ENCODE peak calls at places on chromosome 15, in four cellular contexts. M is heart right ventricle, Y is foreskin fibroblast, S is HFF-Myc. C is an unnamed sample.

GRCh38 chr15:45642203-45642932 is 7.5 kb downstream of the SQOR start:
- DNase-seq in M (no peak), Y (peak; percentile 83), S (no peak), C (peak; percentile 85)

GRCh38 chr15:96629501-96629900 is 299.0 kb downstream of the NR2F2 start:
- DNase-seq in M (peak; percentile 28), Y (no peak), S (no peak), C (no peak)

GRCh38 chr15:45794768-45795486 is 160.1 kb downstream of the SQOR start:
- DNase-seq in M (no peak), Y (no peak), S (no peak), C (no peak)

GRCh38 chr15:69697913-69698312 is 245.3 kb downstream of the RPLP1 start:
- DNase-seq in M (peak; percentile 14), Y (no peak), S (no peak), C (no peak)

GRCh38 chr15:100215031-100215842 is 126.5 kb downstream of the ADAMTS17 start:
- DNase-seq in M (no peak), Y (no peak), S (no peak), C (no peak)

GRCh38 chr15:82122754-82123400 is 77.1 kb upstream of the MEX3B start:
- DNase-seq in M (no peak), Y (peak; percentile 97), S (peak; percentile 91), C (peak; percentile 99)

GRCh38 chr15:81242778-81243177 is 46.1 kb downstream of the IL16 start:
- DNase-seq in M (no peak), Y (no peak), S (no peak), C (no peak)

GRCh38 chr15:58686286-58686685 is 63.2 kb downstream of the ADAM10 start:
- DNase-seq in M (no peak), Y (no peak), S (no peak), C (no peak)

GRCh38 chr15:63187589-63188226 is 1.7 kb upstream of the RAB8B start:
- DNase-seq in M (no peak), Y (no peak), S (no peak), C (no peak)

GRCh38 chr15:89361451-89362202 is 27.0 kb upstream of the POLG start:
- DNase-seq in M (peak; percentile 61), Y (peak; percentile 42), S (peak; percentile 6), C (peak; percentile 50)

GRCh38 chr15:99976811-99977271 is 243.6 kb upstream of the LYSMD4 start:
- DNase-seq in M (no peak), Y (no peak), S (no peak), C (peak; percentile 24)

GRCh38 chr15:65869954-65870871 is 922 bp downstream of the RAB11A start:
- DNase-seq in M (peak; percentile 71), Y (peak; percentile 20), S (no peak), C (peak; percentile 20)

GRCh38 chr15:99911824-99912223 is 178.6 kb upstream of the LYSMD4 start:
- DNase-seq in M (no peak), Y (no peak), S (no peak), C (no peak)

GRCh38 chr15:62909257-62909656 is 133.3 kb upstream of the TPM1 start:
- DNase-seq in M (no peak), Y (no peak), S (no peak), C (no peak)

GRCh38 chr15:78249131-78249530 is 14.8 kb upstream of the ACSBG1 start:
- DNase-seq in M (no peak), Y (no peak), S (no peak), C (no peak)

GRCh38 chr15:84817461-84818081 is 415 bp downstream of the ALPK3 start:
- DNase-seq in M (no peak), Y (no peak), S (no peak), C (no peak)

GRCh38 chr15:59996498-59997041 is 7.5 kb upstream of the FOXB1 start:
- DNase-seq in M (no peak), Y (no peak), S (no peak), C (no peak)

GRCh38 chr15:63321462-63321861 is 44.1 kb downstream of the APH1B start:
- DNase-seq in M (no peak), Y (no peak), S (no peak), C (no peak)

GRCh38 chr15:69732133-69732532 is 279.5 kb downstream of the RPLP1 start:
- DNase-seq in M (no peak), Y (no peak), S (no peak), C (no peak)

GRCh38 chr15:89090791-89091666 is 2.8 kb downstream of the ABHD2 start:
- DNase-seq in M (peak; percentile 78), Y (peak; percentile 81), S (peak; percentile 41), C (peak; percentile 79)

GRCh38 chr15:57751177-57751800 is 44.8 kb downstream of the POLR2M start:
- DNase-seq in M (no peak), Y (peak; percentile 30), S (peak; percentile 41), C (peak; percentile 56)

GRCh38 chr15:59904450-59904979 is 99.6 kb upstream of the FOXB1 start:
- DNase-seq in M (no peak), Y (no peak), S (no peak), C (no peak)

GRCh38 chr15:58357529-58358476 is 74.0 kb upstream of the LIPC start:
- DNase-seq in M (no peak), Y (no peak), S (no peak), C (no peak)

GRCh38 chr15:61157933-61158332 is 71.2 kb downstream of the RORA start:
- DNase-seq in M (peak; percentile 69), Y (no peak), S (no peak), C (no peak)

GRCh38 chr15:53310709-53311108 is 448.8 kb downstream of the WDR72 start:
- DNase-seq in M (no peak), Y (no peak), S (no peak), C (no peak)

GRCh38 chr15:91140561-91140960 is 40.5 kb downstream of the SV2B start:
- DNase-seq in M (no peak), Y (no peak), S (no peak), C (no peak)

GRCh38 chr15:84842781-84843180 is 25.6 kb downstream of the ALPK3 start:
- DNase-seq in M (no peak), Y (no peak), S (no peak), C (no peak)

GRCh38 chr15:45378149-45378912 is at the start of gene GATM:
- DNase-seq in M (peak; percentile 74), Y (peak; percentile 75), S (peak; percentile 39), C (peak; percentile 82)

GRCh38 chr15:91784973-91785709 is 68.4 kb upstream of the SLCO3A1 start:
- DNase-seq in M (no peak), Y (no peak), S (no peak), C (no peak)

GRCh38 chr15:64686130-64686735 is 89.2 kb downstream of the RBPMS2 start:
- DNase-seq in M (peak; percentile 62), Y (peak; percentile 34), S (peak; percentile 54), C (peak; percentile 66)

GRCh38 chr15:56838085-56838484 is 80.4 kb upstream of the TCF12 start:
- DNase-seq in M (no peak), Y (no peak), S (no peak), C (no peak)

GRCh38 chr15:83753872-83754493 is 100.1 kb downstream of the ADAMTSL3 start:
- DNase-seq in M (no peak), Y (no peak), S (no peak), C (no peak)

GRCh38 chr15:90208372-90208771 is 7.2 kb downstream of the SEMA4B start:
- DNase-seq in M (no peak), Y (no peak), S (no peak), C (no peak)

GRCh38 chr15:69997701-69998273 is 99.9 kb downstream of the TLE3 start:
- DNase-seq in M (peak; percentile 21), Y (peak; percentile 6), S (peak; percentile 10), C (peak; percentile 33)

GRCh38 chr15:73994419-73994883 is at the start of gene PML:
- DNase-seq in M (peak; percentile 98), Y (peak; percentile 93), S (peak; percentile 80), C (peak; percentile 96)

GRCh38 chr15:73997986-73998385 is 3.5 kb downstream of the PML start:
- DNase-seq in M (no peak), Y (no peak), S (no peak), C (no peak)

GRCh38 chr15:73996939-73997338 is 2.4 kb downstream of the PML start:
- DNase-seq in M (peak; percentile 44), Y (no peak), S (no peak), C (peak; percentile 43)

GRCh38 chr15:73994912-73995622 is 551 bp downstream of the PML start:
- DNase-seq in M (no peak), Y (no peak), S (no peak), C (no peak)

GRCh38 chr15:73996267-73996666 is 1.8 kb downstream of the PML start:
- DNase-seq in M (no peak), Y (no peak), S (no peak), C (no peak)
- H3K4me3 ChIP-seq in M (peak overlapping the region; percentile 85), Y (peak overlapping the region; percentile 94), S (peak overlapping the region; percentile 83), C (peak overlapping the region; percentile 96)

GRCh38 chr15:31034152-31034551 is 42.7 kb upstream of the MTMR10 start:
- DNase-seq in M (no peak), Y (no peak), S (no peak), C (no peak)
- TF ChIP-seq CTCF in M (no peak), Y (no peak), S (no peak), C (no peak)

DNA sequence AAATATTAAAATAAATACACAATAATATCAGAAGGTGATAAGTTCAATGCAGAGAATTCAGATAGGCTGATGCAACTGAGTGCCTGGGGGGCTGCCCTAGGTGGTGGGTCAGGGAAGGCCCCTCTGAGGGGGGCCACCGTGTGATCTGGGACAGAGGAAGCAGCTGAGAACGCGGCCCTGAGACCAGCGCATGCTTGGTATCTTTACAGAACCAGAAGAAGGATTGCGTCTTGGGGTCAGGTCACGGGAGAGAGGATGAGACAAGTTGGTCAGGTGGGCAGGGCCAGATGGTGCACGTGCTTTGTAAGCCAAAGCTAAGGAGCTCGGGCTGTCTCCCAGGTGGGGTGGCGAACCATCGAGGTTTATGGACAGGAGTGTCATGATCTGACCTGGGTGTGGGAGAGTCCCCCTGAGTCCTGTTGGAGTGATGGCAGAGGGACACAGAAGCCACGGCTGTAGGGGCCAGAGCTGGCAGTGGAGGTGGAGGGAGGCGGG is 121.2 kb downstream of the ETFA start:
- DNase-seq in M (no peak), Y (no peak), S (no peak), C (no peak)
- H3K4me3 ChIP-seq in M (no peak overlapping the region), Y (no peak overlapping the region), S (no peak overlapping the region), C (no peak overlapping the region)

DNA sequence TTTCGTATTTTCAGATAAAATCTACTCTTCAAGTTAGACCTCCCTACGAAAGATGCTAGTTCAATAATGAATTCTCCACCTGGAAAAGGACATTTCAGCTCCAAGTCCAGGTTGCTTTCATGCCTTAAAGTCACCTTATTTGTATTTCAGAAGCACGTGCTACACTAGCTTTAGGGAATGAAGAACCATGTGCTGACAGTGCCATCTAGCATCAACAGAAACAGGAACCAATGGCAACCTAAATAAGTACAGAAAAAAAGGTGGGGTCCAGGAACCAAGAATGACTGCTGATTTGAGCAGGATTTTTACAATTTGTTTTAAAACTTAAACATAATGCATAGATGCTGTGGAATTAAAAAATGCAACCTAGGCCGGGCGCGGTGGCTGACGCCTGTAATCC is 77.6 kb upstream of the SNRPN start:
- DNase-seq in M (no peak), Y (no peak), S (no peak), C (no peak)
- TF ChIP-seq CTCF in M (no peak), Y (no peak), S (no peak), C (no peak)

GRCh38 chr15:36960179-36960946 is 140.0 kb downstream of the MEIS2 start:
- DNase-seq in M (no peak), Y (no peak), S (no peak), C (no peak)
- H3K4me3 ChIP-seq in M (no peak overlapping the region), Y (no peak overlapping the region), S (no peak overlapping the region), C (no peak overlapping the region)

C was measured in astrocyte of the spinal cord.